ENCODE peak calls at places on chromosomes 5 and 9, in six cellular contexts. V is vagina, G is choroid plexus epithelial cell, J is testis, I is cardiac fibroblast, N is lung. K is an unnamed sample.

GRCh38 chr9:18502546-18502945 is 28.6 kb downstream of the ADAMTSL1 start:
- DNase-seq in J (no peak), I (peak), N (no peak), V (no peak), G (peak), K (no peak)

GRCh38 chr9:126838895-126839294 is 21.5 kb upstream of the ZBTB34 start:
- DNase-seq in V (no peak), G (no peak), I (no peak), J (no peak), N (no peak), K (no peak)

GRCh38 chr5:77033338-77033737 is 3.1 kb downstream of the AGGF1 start:
- DNase-seq in G (no peak), J (no peak), N (no peak), I (no peak), V (no peak), K (no peak)

GRCh38 chr5:109907751-109908150 is 218.0 kb downstream of the MAN2A1 start:
- DNase-seq in N (no peak), J (no peak), I (peak), V (no peak), G (peak), K (no peak)

GRCh38 chr9:131997779-131998178 is 81.9 kb downstream of the MED27 start:
- DNase-seq in I (no peak), J (peak), N (no peak), V (no peak), G (peak), K (no peak)

GRCh38 chr5:138129347-138129746 is 9.9 kb downstream of the NME5 start:
- DNase-seq in G (no peak), J (no peak), V (no peak), I (no peak), N (no peak), K (no peak)

GRCh38 chr5:174733836-174734235 is 9.5 kb downstream of the MSX2 start:
- DNase-seq in V (no peak), I (no peak), J (no peak), G (no peak), N (no peak), K (no peak)

GRCh38 chr5:219492-219891 is 1.4 kb downstream of the SDHA start:
- DNase-seq in I (peak), V (no peak), G (peak), N (no peak), J (peak), K (no peak)

GRCh38 chr9:69675563-69675962 is 3.4 kb upstream of the APBA1 start:
- DNase-seq in J (no peak), I (peak), G (no peak), N (no peak), V (no peak), K (no peak)

GRCh38 chr5:179230061-179230461 is 115.2 kb downstream of the ADAMTS2 start:
- DNase-seq in I (no peak), G (no peak), V (peak), J (no peak), N (no peak), K (peak)

GRCh38 chr5:34656700-34657549 is 797 bp downstream of the RAI14 start:
- DNase-seq in V (no peak), G (peak), I (peak), N (no peak), J (peak), K (peak)

GRCh38 chr5:34658023-34658422 is 1.9 kb downstream of the RAI14 start:
- DNase-seq in J (no peak), V (no peak), N (no peak), G (peak), I (peak), K (no peak)

GRCh38 chr5:34659168-34659567 is 3.0 kb downstream of the RAI14 start:
- DNase-seq in I (no peak), J (no peak), V (no peak), N (no peak), G (no peak), K (no peak)

GRCh38 chr5:34656001-34656699 is at the start of gene RAI14:
- DNase-seq in I (peak), G (peak), N (peak), V (no peak), J (peak), K (peak)

DNA sequence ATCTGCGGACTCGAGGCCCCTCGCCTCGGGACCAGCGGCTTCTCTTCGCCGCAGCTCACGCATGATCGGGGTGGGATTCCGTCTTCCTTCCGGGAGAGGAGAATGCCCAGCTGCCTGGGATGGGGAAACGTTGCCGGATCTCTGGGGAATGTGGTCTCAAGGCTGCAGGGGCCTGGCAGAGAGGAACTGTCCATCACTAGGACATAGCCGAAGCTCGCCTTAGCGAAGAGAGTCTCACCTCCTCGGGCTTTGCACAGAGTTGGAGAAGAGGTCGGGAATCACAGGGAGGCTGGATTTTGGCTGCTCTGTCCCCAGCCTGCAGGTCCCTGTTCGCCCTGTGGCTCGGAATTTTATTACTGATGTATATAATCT is 1.4 kb downstream of the RAI14 start:
- DNase-seq in V (no peak), J (peak), G (peak), N (no peak), I (peak), K (no peak)
- TF ChIP-seq CTCF in V (no peak), J (no peak), G (no peak), N (no peak), I (no peak), K (no peak)

GRCh38 chr5:117761190-117761589 is 1186.6 kb upstream of the SEMA6A start:
- DNase-seq in I (no peak), V (no peak), J (no peak), N (no peak), G (peak), K (no peak)

GRCh38 chr5:117760114-117760513 is 1185.5 kb upstream of the SEMA6A start:
- DNase-seq in N (no peak), G (peak), I (no peak), J (no peak), V (no peak), K (no peak)
- TF ChIP-seq CTCF in N (no peak), G (no peak), I (no peak), J (no peak), V (no peak), K (no peak)

GRCh38 chr5:136743052-136743451 is 377.7 kb upstream of the TRPC7 start:
- DNase-seq in V (no peak), I (no peak), G (no peak), N (no peak), J (no peak), K (no peak)

GRCh38 chr5:136734638-136735037 is 369.3 kb upstream of the TRPC7 start:
- DNase-seq in J (no peak), G (no peak), I (no peak), N (no peak), V (no peak), K (no peak)

GRCh38 chr5:136738829-136739228 is 373.5 kb upstream of the TRPC7 start:
- DNase-seq in I (no peak), V (no peak), J (no peak), G (no peak), N (no peak), K (no peak)
- TF ChIP-seq CTCF in I (no peak), V (no peak), J (no peak), G (no peak), N (no peak), K (no peak)

GRCh38 chr5:32852535-32852934 is 141.4 kb downstream of the NPR3 start:
- DNase-seq in G (peak), I (peak), N (no peak), V (no peak), J (peak), K (no peak)
- TF ChIP-seq CTCF in G (peak), I (peak), N (peak), V (no peak), J (peak), K (peak)

DNA sequence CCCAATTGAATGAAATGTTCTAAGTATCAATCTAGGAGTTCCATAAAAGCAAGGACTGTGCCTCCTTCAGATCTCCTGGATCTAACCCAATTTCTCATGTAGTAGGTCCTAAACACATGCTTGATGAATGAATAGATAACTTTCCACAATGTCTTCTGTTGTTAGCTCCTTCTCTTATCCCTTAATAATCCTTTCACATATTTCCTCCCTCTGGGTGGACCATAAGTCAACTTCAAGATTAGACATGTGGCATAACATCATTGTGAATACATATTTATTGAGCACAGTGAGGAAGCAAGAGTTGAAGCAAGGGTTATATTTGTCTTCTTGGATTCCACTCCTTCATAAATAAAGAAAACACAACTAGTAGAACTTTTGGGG is 108.6 kb upstream of the EGFLAM start:
- DNase-seq in V (no peak), N (no peak), I (no peak), J (no peak), G (no peak), K (no peak)
- TF ChIP-seq CTCF in V (no peak), N (no peak), I (no peak), J (no peak), G (no peak), K (no peak)

GRCh38 chr5:128083033-128083810 is at the start of gene SLC12A2:
- DNase-seq in G (peak), J (peak), N (peak), V (no peak), I (peak), K (peak)

GRCh38 chr5:128082551-128083032 is 974 bp upstream of the SLC12A2 start:
- DNase-seq in I (no peak), N (no peak), V (no peak), J (no peak), G (no peak), K (no peak)

GRCh38 chr5:128085413-128085812 is 1.8 kb downstream of the SLC12A2 start:
- DNase-seq in V (no peak), I (no peak), G (no peak), N (no peak), J (no peak), K (no peak)

GRCh38 chr5:128084228-128085167 is 932 bp downstream of the SLC12A2 start:
- DNase-seq in I (peak), G (peak), J (peak), V (no peak), N (peak), K (peak)

DNA sequence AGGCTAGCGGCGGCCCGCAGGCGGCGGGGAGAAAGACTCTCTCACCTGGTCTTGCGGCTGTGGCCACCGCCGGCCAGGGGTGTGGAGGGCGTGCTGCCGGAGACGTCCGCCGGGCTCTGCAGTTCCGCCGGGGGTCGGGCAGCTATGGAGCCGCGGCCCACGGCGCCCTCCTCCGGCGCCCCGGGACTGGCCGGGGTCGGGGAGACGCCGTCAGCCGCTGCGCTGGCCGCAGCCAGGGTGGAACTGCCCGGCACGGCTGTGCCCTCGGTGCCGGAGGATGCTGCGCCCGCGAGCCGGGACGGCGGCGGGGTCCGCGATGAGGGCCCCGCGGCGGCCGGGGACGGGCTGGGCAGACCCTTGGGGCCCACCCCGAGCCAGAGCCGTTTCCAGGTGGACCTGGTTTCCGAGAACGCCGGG is 253 bp downstream of the SLC12A2 start:
- DNase-seq in J (no peak), G (peak), V (no peak), N (no peak), I (no peak), K (peak)
- TF ChIP-seq CTCF in J (peak), G (peak), V (peak), N (no peak), I (no peak), K (peak)

DNA sequence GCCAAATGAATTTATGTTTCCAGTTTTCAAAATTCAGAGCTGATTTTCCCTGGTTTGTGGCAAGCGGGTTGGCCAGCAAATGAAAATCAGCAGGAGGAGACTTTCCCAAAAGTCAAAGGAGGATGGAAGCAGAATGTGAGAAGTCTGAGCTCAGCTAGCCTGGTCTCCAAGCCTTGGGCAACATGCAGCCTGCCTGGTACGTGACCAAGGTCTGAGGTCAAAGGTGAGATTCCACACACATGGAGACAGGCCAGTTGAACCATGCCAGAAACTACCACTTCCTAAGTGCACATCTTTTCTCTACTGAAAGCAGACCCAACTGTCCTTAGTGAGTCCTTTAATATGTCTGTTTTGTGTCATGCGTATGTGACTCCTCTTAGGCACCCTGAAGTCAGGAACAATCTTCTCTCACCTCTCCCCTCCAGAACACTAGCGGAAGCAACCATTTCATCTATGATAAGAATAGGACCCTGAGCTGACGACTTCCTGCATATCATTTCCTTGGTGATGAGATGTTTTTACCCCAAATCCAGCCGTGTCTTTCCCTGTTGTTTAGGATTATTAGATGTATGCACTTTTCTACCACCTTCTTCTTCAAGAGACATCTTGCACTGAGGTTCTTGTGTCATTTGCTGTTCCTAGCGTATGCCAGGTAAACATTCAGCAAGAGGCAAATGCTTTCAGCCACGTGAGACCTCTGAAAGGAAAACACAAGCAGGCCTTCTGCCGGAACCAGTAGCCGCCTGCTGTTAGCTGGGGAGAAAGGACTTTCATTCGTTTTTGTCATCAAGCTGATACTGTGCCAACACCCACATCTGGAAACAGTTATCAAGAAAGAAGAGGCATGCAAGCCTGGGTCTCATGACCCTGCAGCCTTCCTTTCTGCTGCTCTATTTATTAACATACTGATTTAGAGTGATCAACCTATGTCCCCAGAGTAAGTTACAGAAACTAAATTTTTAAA is 9.7 kb upstream of the TGFBI start:
- DNase-seq in I (peak), J (peak), V (no peak), N (no peak), G (peak), K (no peak)
- TF ChIP-seq CTCF in I (peak), J (no peak), V (no peak), N (no peak), G (peak), K (peak)

K was measured in chondrocyte.